ENCODE peak calls at places on chromosomes 4 and X, in eight cellular contexts. X is GM23338, Q is left ventricle myocardium inferior, F is A673, N is cardiac muscle cell, M is stomach, W is tibial artery, S is GM23248. J is an unnamed sample.
A peak's percentile ranks its signal among the peaks of the same experiment; 100 is the strongest.

GRCh38 chr4:121375262-121375661 is 5.6 kb downstream of the QRFPR start:
- DNase-seq in N (no peak), Q (no peak), X (no peak), M (no peak), S (peak; percentile 61), W (no peak), F (peak; percentile 68), J (no peak)

GRCh38 chrX:13472975-13473665 is 96.3 kb upstream of the EGFL6 start:
- DNase-seq in W (no peak), Q (no peak), S (peak; percentile 32), M (no peak), N (no peak), X (no peak), F (no peak), J (no peak)

GRCh38 chr4:145781306-145781705 is 101.4 kb downstream of the C4orf51 start:
- DNase-seq in F (no peak), X (no peak), M (no peak), W (no peak), N (no peak), S (no peak), Q (no peak), J (no peak)

GRCh38 chr4:169314906-169315305 is 44.1 kb upstream of the SH3RF1 start:
- DNase-seq in N (peak; percentile 58), Q (peak; percentile 79), W (peak; percentile 73), S (peak; percentile 58), F (peak; percentile 77), X (no peak), M (peak; percentile 92), J (no peak)

GRCh38 chr4:81651500-81651899 is 179.8 kb upstream of the RASGEF1B start:
- DNase-seq in N (no peak), M (no peak), F (no peak), X (no peak), Q (no peak), W (no peak), S (peak; percentile 17), J (no peak)

GRCh38 chr4:4607336-4608213 is 65.7 kb upstream of the STX18 start:
- DNase-seq in S (peak; percentile 38), N (no peak), X (peak; percentile 41), F (no peak), W (no peak), Q (no peak), M (no peak), J (peak; percentile 45)

GRCh38 chr4:16607693-16608092 is 290.8 kb downstream of the LDB2 start:
- DNase-seq in W (no peak), N (no peak), F (no peak), Q (no peak), M (no peak), S (no peak), X (no peak), J (no peak)

GRCh38 chr4:126986828-126987227 is 645.9 kb upstream of the INTU start:
- DNase-seq in Q (no peak), M (no peak), W (no peak), S (peak; percentile 58), X (peak; percentile 6), F (no peak), N (no peak), J (no peak)

GRCh38 chr4:14280567-14280966 is 653.0 kb upstream of the BOD1L1 start:
- DNase-seq in X (no peak), F (no peak), S (no peak), W (no peak), N (no peak), M (no peak), Q (no peak), J (no peak)

GRCh38 chrX:99857455-99857854 is 552.6 kb downstream of the PCDH19 start:
- DNase-seq in S (no peak), W (no peak), Q (no peak), F (no peak), N (peak; percentile 3), X (peak; percentile 45), M (no peak), J (peak; percentile 10)

GRCh38 chrX:140503714-140504351 is 1.0 kb downstream of the SOX3 start:
- DNase-seq in F (peak; percentile 9), W (no peak), Q (no peak), N (peak; percentile 68), X (peak; percentile 52), M (no peak), S (peak; percentile 48), J (peak; percentile 68)
- H3K4me3 ChIP-seq in F (peak overlapping the region; percentile 33), W (peak overlapping the region; percentile 44), Q (peak overlapping the region; percentile 57), N (peak overlapping the region; percentile 33), X (peak overlapping the region; percentile 62), M (peak overlapping the region; percentile 33), S (peak overlapping the region; percentile 26), J (peak overlapping the region; percentile 54)

DNA sequence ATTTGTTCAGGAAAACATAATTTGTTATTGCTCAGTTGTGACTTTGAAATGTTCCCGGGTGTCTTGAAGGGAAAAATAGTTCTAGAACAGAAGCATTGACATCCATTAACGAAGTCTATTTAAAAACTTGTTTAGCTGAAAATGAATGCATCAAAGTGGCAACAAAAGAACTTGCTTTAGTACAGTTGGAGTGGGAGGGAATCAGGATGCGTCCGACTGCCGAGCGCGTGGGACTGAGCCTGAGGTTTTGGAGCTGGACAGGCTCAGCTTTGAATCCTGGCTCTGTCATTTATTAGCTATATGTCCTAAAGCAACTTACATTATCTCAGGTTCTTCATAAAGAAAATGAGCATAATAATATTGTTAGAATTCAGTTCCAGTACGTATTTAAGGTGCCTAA is 9.0 kb upstream of the ERVMER34-1 start:
- DNase-seq in S (no peak), W (no peak), X (no peak), Q (no peak), M (no peak), F (no peak), N (no peak), J (no peak)
- H3K27me3 ChIP-seq in S (peaks cover 5% of the 10 kb centered on the region), W (no peaks in the 10 kb centered on the region), X (no peaks in the 10 kb centered on the region), Q (no peaks in the 10 kb centered on the region), M (no peaks in the 10 kb centered on the region), F (no peaks in the 10 kb centered on the region), N (no peaks in the 10 kb centered on the region), J (no peaks in the 10 kb centered on the region)

GRCh38 chrX:40155617-40156471 is 58.1 kb upstream of the BCOR start:
- DNase-seq in X (peak; percentile 36), W (no peak), M (no peak), Q (no peak), F (peak; percentile 42), S (peak; percentile 35), N (no peak), J (peak; percentile 78)
- H3K4me3 ChIP-seq in X (peak overlapping the region; percentile 64), W (peak overlapping the region; percentile 53), M (peak overlapping the region; percentile 47), Q (peak overlapping the region; percentile 66), F (peak overlapping the region; percentile 61), S (peak overlapping the region; percentile 62), N (peak overlapping the region; percentile 43), J (peak overlapping the region; percentile 61)

GRCh38 chr4:7890635-7891393 is 48.8 kb downstream of the AFAP1 start:
- DNase-seq in M (no peak), W (no peak), F (peak; percentile 86), X (peak; percentile 35), Q (no peak), S (peak; percentile 86), N (no peak), J (no peak)

GRCh38 chr4:7887415-7887814 is 52.2 kb downstream of the AFAP1 start:
- DNase-seq in S (no peak), M (no peak), X (no peak), F (no peak), N (no peak), Q (no peak), W (no peak), J (no peak)

GRCh38 chr4:7885216-7886134 is 54.2 kb downstream of the AFAP1 start:
- DNase-seq in M (no peak), W (no peak), S (no peak), Q (no peak), F (no peak), X (no peak), N (no peak), J (no peak)

GRCh38 chr4:7880681-7881080 is 59.0 kb downstream of the AFAP1 start:
- DNase-seq in S (no peak), Q (no peak), N (no peak), W (no peak), M (no peak), X (no peak), F (no peak), J (no peak)

GRCh38 chr4:7886250-7886973 is 53.2 kb downstream of the AFAP1 start:
- DNase-seq in Q (no peak), M (no peak), W (no peak), X (no peak), S (peak; percentile 39), N (no peak), F (no peak), J (no peak)
- H3K27me3 ChIP-seq in Q (no peaks in the 10 kb centered on the region), M (no peaks in the 10 kb centered on the region), W (no peaks in the 10 kb centered on the region), X (no peaks in the 10 kb centered on the region), S (no peaks in the 10 kb centered on the region), N (no peaks in the 10 kb centered on the region), F (no peaks in the 10 kb centered on the region), J (no peaks in the 10 kb centered on the region)

DNA sequence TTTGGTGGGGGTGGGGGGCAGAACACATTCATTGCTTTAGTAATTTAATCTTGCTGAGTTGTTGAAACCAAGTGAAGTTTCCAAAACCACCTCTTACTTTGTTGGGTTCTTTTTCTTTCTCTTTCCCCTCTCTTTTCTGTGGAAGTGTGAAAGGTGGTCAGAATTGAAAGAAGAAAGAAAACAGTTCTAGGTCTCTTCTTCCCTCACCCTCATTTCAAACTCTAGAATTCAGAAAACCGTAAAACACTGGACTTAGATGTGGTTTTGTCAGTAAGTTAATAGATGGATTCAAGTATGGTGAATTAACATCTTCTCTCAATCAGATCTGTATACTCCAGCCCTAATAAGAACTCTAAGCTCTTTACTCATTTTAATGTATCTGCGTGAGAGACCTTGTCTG is 23.7 kb downstream of the PLP1 start:
- DNase-seq in F (no peak), N (no peak), M (no peak), Q (no peak), W (no peak), X (no peak), S (no peak), J (no peak)
- H3K4me3 ChIP-seq in F (no peak overlapping the region), N (no peak overlapping the region), M (no peak overlapping the region), Q (no peak overlapping the region), W (no peak overlapping the region), X (no peak overlapping the region), S (no peak overlapping the region), J (no peak overlapping the region)

J was measured in H7.